ENCODE peak calls at places on chromosomes 11 and 22, in five cellular contexts. U is mesenchymal stem cell, D is foreskin fibroblast, T is heart right ventricle, G is PC-3. B is an unnamed sample.

GRCh38 chr11:131770801-131771200 is 400.4 kb downstream of the NTM start:
- DNase-seq in U (peak; percentile 14), D (peak; percentile 76), T (no peak), G (no peak), B (no peak)

GRCh38 chr11:134003792-134004405 is 47.1 kb upstream of the IGSF9B start:
- DNase-seq in U (no peak), D (no peak), T (no peak), G (no peak), B (no peak)

GRCh38 chr22:41239443-41240128 is 1.1 kb downstream of the CHADL start:
- DNase-seq in U (no peak), D (no peak), T (no peak), G (no peak), B (peak; percentile 80)

GRCh38 chr22:45923812-45924211 is 53.1 kb downstream of the WNT7B start:
- DNase-seq in U (no peak), D (no peak), T (no peak), G (no peak), B (peak; percentile 81)

GRCh38 chr11:2122222-2122906 is 16.8 kb downstream of the IGF2 start:
- DNase-seq in U (peak; percentile 60), D (no peak), T (no peak), G (peak; percentile 30), B (no peak)

GRCh38 chr11:41309716-41310115 is 149.7 kb downstream of the LRRC4C start:
- DNase-seq in U (no peak), D (no peak), T (no peak), G (no peak), B (no peak)

GRCh38 chr11:16799890-16800289 is 61.4 kb downstream of the C11orf58 start:
- DNase-seq in U (no peak), D (no peak), T (no peak), G (no peak), B (no peak)

GRCh38 chr11:72783144-72783910 is 10.5 kb downstream of the STARD10 start:
- DNase-seq in U (no peak), D (no peak), T (no peak), G (no peak), B (no peak)

GRCh38 chr11:75090778-75091177 is 5.9 kb downstream of the OR2AT4 start:
- DNase-seq in U (no peak), D (no peak), T (no peak), G (no peak), B (no peak)

GRCh38 chr11:92697461-92698314 is 271.8 kb upstream of the MTNR1B start:
- DNase-seq in U (no peak), D (no peak), T (no peak), G (peak; percentile 8), B (no peak)

GRCh38 chr22:23180301-23180892 is at the start of gene BCR:
- DNase-seq in U (peak; percentile 66), D (peak; percentile 67), T (peak; percentile 79), G (peak; percentile 65), B (peak; percentile 78)

GRCh38 chr22:39524089-39524752 is 3.9 kb downstream of the ATF4 start:
- DNase-seq in U (peak; percentile 22), D (no peak), T (no peak), G (no peak), B (no peak)

GRCh38 chr22:33923660-33924246 is 3.5 kb upstream of the LARGE1 start:
- DNase-seq in U (peak; percentile 73), D (peak; percentile 19), T (no peak), G (peak; percentile 56), B (no peak)

GRCh38 chr22:21076907-21077625 is 31.3 kb downstream of the LRRC74B start:
- DNase-seq in U (no peak), D (no peak), T (no peak), G (no peak), B (peak; percentile 53)

GRCh38 chr11:102957953-102958352 is 2.4 kb upstream of the MMP13 start:
- DNase-seq in U (no peak), D (no peak), T (no peak), G (peak; percentile 86), B (no peak)

GRCh38 chr11:74307409-74307808 is 4.0 kb downstream of the P4HA3 start:
- DNase-seq in U (peak; percentile 33), D (no peak), T (no peak), G (no peak), B (no peak)

GRCh38 chr11:1952806-1953482 is 5.8 kb downstream of the MRPL23 start:
- DNase-seq in U (no peak), D (no peak), T (peak; percentile 10), G (no peak), B (no peak)

GRCh38 chr11:3958301-3958700 is 102.8 kb downstream of the STIM1 start:
- DNase-seq in U (no peak), D (no peak), T (no peak), G (no peak), B (no peak)

GRCh38 chr22:32841175-32841574 is 39.7 kb downstream of the TIMP3 start:
- DNase-seq in U (no peak), D (no peak), T (no peak), G (no peak), B (no peak)

GRCh38 chr11:35765211-35765610 is 102.6 kb downstream of the TRIM44 start:
- DNase-seq in U (no peak), D (peak; percentile 10), T (no peak), G (no peak), B (no peak)

DNA sequence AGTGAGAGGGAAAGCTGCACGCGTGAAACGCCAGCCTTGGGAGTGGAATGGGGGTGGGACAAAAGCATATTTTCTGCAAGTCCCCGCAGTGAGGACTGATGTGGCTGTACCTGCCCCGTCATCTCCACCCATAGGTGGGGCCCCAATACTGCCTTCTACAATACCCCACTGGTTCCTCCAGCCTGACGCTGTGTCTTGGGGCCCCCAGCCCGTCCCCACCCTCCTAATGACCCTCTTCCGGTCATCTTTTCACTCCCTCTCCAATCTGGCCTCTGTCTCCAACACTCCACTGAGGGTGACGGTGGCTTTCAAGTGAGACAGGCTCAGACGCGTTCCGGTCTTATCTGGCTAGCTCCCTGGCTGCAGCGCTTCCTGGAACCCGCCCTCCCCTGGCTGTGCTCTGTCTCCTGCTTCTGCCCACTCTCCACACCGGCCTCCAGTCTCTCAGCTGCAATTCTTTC is 104.2 kb downstream of the MICAL3 start:
- DNase-seq in U (peak; percentile 71), D (no peak), T (peak; percentile 70), G (no peak), B (no peak)
- H3K4me3 ChIP-seq in U (no peak overlapping the region), D (no peak overlapping the region), T (no peak overlapping the region), G (no peak overlapping the region), B (no peak overlapping the region)

GRCh38 chr11:118908931-118909618 is 16.7 kb downstream of the BCL9L start:
- DNase-seq in U (peak; percentile 96), D (peak; percentile 84), T (peak; percentile 83), G (peak; percentile 76), B (peak; percentile 89)
- H3K4me3 ChIP-seq in U (peak overlapping the region; percentile 80), D (peak overlapping the region; percentile 41), T (peak overlapping the region; percentile 39), G (peak overlapping the region; percentile 61), B (peak overlapping the region; percentile 24)

GRCh38 chr11:79348976-79349682 is 91.7 kb downstream of the TENM4 start:
- DNase-seq in U (no peak), D (no peak), T (no peak), G (no peak), B (no peak)
- H3K4me3 ChIP-seq in U (no peak overlapping the region), D (no peak overlapping the region), T (no peak overlapping the region), G (no peak overlapping the region), B (no peak overlapping the region)

GRCh38 chr11:111362887-111363411 is 16.1 kb downstream of the POU2AF1 start:
- DNase-seq in U (no peak), D (no peak), T (no peak), G (no peak), B (no peak)
- H3K4me3 ChIP-seq in U (no peak overlapping the region), D (no peak overlapping the region), T (no peak overlapping the region), G (no peak overlapping the region), B (no peak overlapping the region)